ENCODE peak calls at places on chromosomes 12 and 14, in five cellular contexts. N is Karpas-422, E is HTR-8/SVneo, O is HFFc6, C is A673. P is an unnamed sample.
A peak's percentile ranks its signal among the peaks of the same experiment; 100 is the strongest.

GRCh38 chr12:64104376-64104775 is 117.7 kb downstream of the KICS2 start:
- DNase-seq in N (no peak), E (peak; percentile 35), O (peak; percentile 11), C (no peak), P (no peak)

GRCh38 chr12:98355322-98355721 is 160.1 kb upstream of the TMPO start:
- DNase-seq in N (no peak), E (peak; percentile 33), O (peak; percentile 11), C (no peak), P (no peak)

GRCh38 chr14:52455291-52456088 is 96.8 kb downstream of the TXNDC16 start:
- DNase-seq in N (no peak), E (no peak), O (peak; percentile 70), C (no peak), P (no peak)

GRCh38 chr12:110012659-110013058 is 13.4 kb downstream of the ANKRD13A start:
- DNase-seq in N (no peak), E (no peak), O (no peak), C (no peak), P (no peak)

GRCh38 chr12:54300732-54301427 is at the start of gene NFE2:
- DNase-seq in N (peak; percentile 56), E (peak; percentile 68), O (peak; percentile 66), C (no peak), P (peak; percentile 78)

GRCh38 chr14:69484444-69485113 is at the start of gene PLEKHD1:
- DNase-seq in N (no peak), E (peak; percentile 66), O (no peak), C (no peak), P (peak; percentile 22)

GRCh38 chr14:64504310-64504896 is at the start of gene ZBTB1:
- DNase-seq in N (peak; percentile 94), E (peak; percentile 87), O (peak; percentile 84), C (peak; percentile 93), P (peak; percentile 86)

GRCh38 chr12:26028953-26029740 is 70.7 kb downstream of the RASSF8 start:
- DNase-seq in N (peak; percentile 71), E (peak; percentile 39), O (peak; percentile 30), C (peak; percentile 56), P (peak; percentile 16)

GRCh38 chr14:89575386-89576061 is 158.5 kb upstream of the FOXN3 start:
- DNase-seq in N (no peak), E (no peak), O (no peak), C (no peak), P (no peak)

GRCh38 chr12:12721251-12721689 is 4.1 kb downstream of the CDKN1B start:
- DNase-seq in N (no peak), E (no peak), O (no peak), C (no peak), P (no peak)

GRCh38 chr12:130838284-130838950 is 633 bp downstream of the STX2 start:
- DNase-seq in N (peak; percentile 70), E (no peak), O (peak; percentile 7), C (peak; percentile 18), P (peak; percentile 42)

GRCh38 chr12:6899837-6900519 is 4.6 kb upstream of the LRRC23 start:
- DNase-seq in N (no peak), E (no peak), O (no peak), C (peak; percentile 55), P (peak; percentile 38)

GRCh38 chr12:56593909-56594621 is 36.1 kb downstream of the BAZ2A start:
- DNase-seq in N (peak; percentile 86), E (peak; percentile 85), O (peak; percentile 76), C (peak; percentile 80), P (peak; percentile 65)

GRCh38 chr14:74251546-74252030 is 12.3 kb downstream of the VSX2 start:
- DNase-seq in N (peak; percentile 89), E (peak; percentile 96), O (peak; percentile 58), C (peak; percentile 85), P (peak; percentile 89)

GRCh38 chr12:69415471-69416275 is 54.5 kb upstream of the FRS2 start:
- DNase-seq in N (peak; percentile 77), E (peak; percentile 87), O (peak; percentile 90), C (peak; percentile 90), P (peak; percentile 82)

GRCh38 chr14:24092110-24092959 is 1.8 kb upstream of the PCK2 start:
- DNase-seq in N (no peak), E (no peak), O (no peak), C (no peak), P (no peak)

GRCh38 chr14:79834856-79835255 is 376.4 kb downstream of the DIO2 start:
- DNase-seq in N (no peak), E (no peak), O (no peak), C (no peak), P (no peak)

GRCh38 chr12:69330475-69331473 is 17.4 kb upstream of the LYZ start:
- DNase-seq in N (peak; percentile 68), E (no peak), O (no peak), C (no peak), P (no peak)

GRCh38 chr14:99951085-99951484 is 114.1 kb upstream of the EVL start:
- DNase-seq in N (no peak), E (no peak), O (no peak), C (no peak), P (no peak)

GRCh38 chr14:40280652-40281051 is 848.4 kb upstream of the FBXO33 start:
- DNase-seq in N (no peak), E (no peak), O (no peak), C (no peak), P (peak; percentile 6)

GRCh38 chr14:104871145-104871655 is 6.1 kb downstream of the CEP170B start:
- DNase-seq in N (no peak), E (no peak), O (no peak), C (no peak), P (no peak)

GRCh38 chr14:74953686-74954085 is 1.7 kb downstream of the PGF start:
- DNase-seq in N (no peak), E (no peak), O (no peak), C (no peak), P (no peak)

GRCh38 chr12:19992311-19992710 is 376.0 kb upstream of the PDE3A start:
- DNase-seq in N (no peak), E (no peak), O (no peak), C (no peak), P (no peak)

GRCh38 chr14:50778757-50779483 is 52.0 kb downstream of the NIN start:
- DNase-seq in N (no peak), E (no peak), O (peak; percentile 53), C (no peak), P (no peak)

GRCh38 chr14:105364100-105364708 is 34.1 kb upstream of the TEX22 start:
- DNase-seq in N (peak; percentile 59), E (peak; percentile 80), O (peak; percentile 69), C (peak; percentile 53), P (peak; percentile 49)

GRCh38 chr14:28779416-28779941 is 12.9 kb downstream of the FOXG1 start:
- DNase-seq in N (no peak), E (no peak), O (no peak), C (no peak), P (no peak)

GRCh38 chr12:852864-853263 is 96.6 kb downstream of the RAD52 start:
- DNase-seq in N (no peak), E (no peak), O (no peak), C (no peak), P (no peak)

GRCh38 chr12:86772688-86773087 is 516.5 kb upstream of the MGAT4C start:
- DNase-seq in N (no peak), E (no peak), O (no peak), C (no peak), P (no peak)

GRCh38 chr14:69191340-69192111 is at the start of gene EXD2:
- DNase-seq in N (peak; percentile 97), E (peak; percentile 100), O (peak; percentile 60), C (peak; percentile 89), P (peak; percentile 85)

GRCh38 chr14:51283402-51283825 is 43.4 kb downstream of the TMX1 start:
- DNase-seq in N (peak; percentile 83), E (peak; percentile 76), O (peak; percentile 86), C (peak; percentile 85), P (peak; percentile 80)

GRCh38 chr14:103539056-103539825 is 10.2 kb downstream of the TRMT61A start:
- DNase-seq in N (peak; percentile 80), E (no peak), O (no peak), C (no peak), P (no peak)

GRCh38 chr12:88597361-88597760 is 17.1 kb upstream of the KITLG start:
- DNase-seq in N (no peak), E (no peak), O (no peak), C (no peak), P (no peak)

GRCh38 chr14:106459971-106460730 is 933.8 kb downstream of the TMEM121 start:
- DNase-seq in N (peak; percentile 90), E (no peak), O (no peak), C (peak; percentile 75), P (peak; percentile 26)

P was measured in SJCRH30.